ENCODE peak calls at places on chromosomes 16 and 17, in seven cellular contexts. T is activated CD4-positive, alpha-beta T cell treated with anti-CD3 and anti-CD28 coated beads for 24 hours; B is COR-L47; E is HEK293T; Q is T-helper 17 cell; W is aorta; U is T follicular helper cell. D is an unnamed sample.

GRCh38 chr16:46853713-46854443 is 22.9 kb upstream of the C16orf87 start:
- DNase-seq in U (peak), E (peak), T (peak), Q (peak), W (peak), B (peak), D (peak)

GRCh38 chr16:2154533-2155090 is 970 bp upstream of the TRAF7 start:
- DNase-seq in Q (no peak), E (no peak), T (peak), B (no peak), W (peak), U (no peak), D (no peak)

GRCh38 chr16:72198021-72198420 is 26.1 kb upstream of the PMFBP1 start:
- DNase-seq in Q (no peak), W (no peak), E (no peak), B (peak), T (no peak), U (no peak), D (no peak)

GRCh38 chr17:78917451-78918307 is 7.5 kb downstream of the TIMP2 start:
- DNase-seq in T (no peak), B (no peak), Q (no peak), W (no peak), U (no peak), E (no peak), D (no peak)

GRCh38 chr16:58128721-58129096 is 472 bp downstream of the CFAP20 start:
- DNase-seq in E (no peak), U (peak), B (peak), T (no peak), W (no peak), Q (peak), D (peak)

GRCh38 chr17:50356892-50357510 is 11.1 kb downstream of the XYLT2 start:
- DNase-seq in T (no peak), B (no peak), Q (no peak), E (no peak), W (peak), U (no peak), D (no peak)

GRCh38 chr16:86378128-86378527 is 132.2 kb upstream of the FOXF1 start:
- DNase-seq in T (no peak), Q (no peak), U (no peak), B (no peak), E (no peak), W (no peak), D (no peak)

GRCh38 chr16:47392114-47392513 is 68.7 kb downstream of the ITFG1 start:
- DNase-seq in W (no peak), B (no peak), E (no peak), T (no peak), Q (no peak), U (no peak), D (no peak)

GRCh38 chr17:67585077-67585602 is 132.6 kb upstream of the NOL11 start:
- DNase-seq in B (peak), E (peak), W (no peak), U (no peak), T (no peak), Q (no peak), D (no peak)

GRCh38 chr17:52824542-52824941 is 666.0 kb upstream of the CA10 start:
- DNase-seq in W (no peak), B (no peak), U (no peak), Q (no peak), T (no peak), E (no peak), D (no peak)

GRCh38 chr17:75596320-75597087 is 8.9 kb downstream of the MYO15B start:
- DNase-seq in U (no peak), W (no peak), Q (no peak), E (no peak), T (no peak), B (no peak), D (no peak)

GRCh38 chr17:39755550-39756375 is 18.0 kb downstream of the GRB7 start:
- DNase-seq in E (no peak), W (no peak), T (no peak), B (no peak), U (peak), Q (peak), D (peak)

GRCh38 chr16:946048-946395 is 24.8 kb downstream of the LMF1 start:
- DNase-seq in E (no peak), U (no peak), Q (no peak), W (peak), B (no peak), T (no peak), D (no peak)

GRCh38 chr17:2398655-2399571 is 1.9 kb downstream of the MNT start:
- DNase-seq in T (peak), Q (peak), W (peak), B (peak), U (peak), E (no peak), D (peak)

GRCh38 chr17:65438708-65439294 is 122.6 kb downstream of the AXIN2 start:
- DNase-seq in B (no peak), E (no peak), T (no peak), W (no peak), U (no peak), Q (no peak), D (no peak)

GRCh38 chr17:81734405-81735055 is 22.4 kb downstream of the SLC25A10 start:
- DNase-seq in E (no peak), Q (no peak), T (no peak), B (no peak), W (peak), U (no peak), D (no peak)